ENCODE peak calls at places on chromosomes 6 and 20, in nine cellular contexts. K is psoas muscle; B is HAP-1; T is CD8-positive, alpha-beta memory T cell; Q is Panc1; I is hepatocyte; X is mammary epithelial cell; F is cardiac muscle cell; H is neural progenitor cell. U is an unnamed sample. For H3K27me3 and H3K4me1, the result is how much of the 10 kb centered on the place peaks cover.

GRCh38 chr6:169829786-169830185 is 78.4 kb downstream of the ERMARD start:
- DNase-seq in K (no peak), B (no peak), T (no peak), Q (no peak), I (no peak), X (no peak), F (no peak), H (no peak), U (peak)

GRCh38 chr6:113694278-113695077 is 162.7 kb upstream of the MARCKS start:
- DNase-seq in K (no peak), B (no peak), T (no peak), Q (peak), I (no peak), X (peak), F (peak), H (no peak), U (no peak)

GRCh38 chr6:16296061-16296670 is 57.8 kb downstream of the GMPR start:
- DNase-seq in K (no peak), B (no peak), T (no peak), Q (no peak), I (no peak), X (no peak), F (no peak), H (no peak), U (no peak)

GRCh38 chr6:143569035-143569434 is 57.5 kb upstream of the FUCA2 start:
- DNase-seq in K (no peak), B (no peak), T (peak), Q (no peak), I (no peak), X (peak), F (peak), H (no peak), U (no peak)

GRCh38 chr20:1377341-1377871 is 15.4 kb downstream of the FKBP1A start:
- DNase-seq in K (no peak), B (no peak), T (no peak), Q (no peak), I (no peak), X (peak), F (no peak), H (no peak), U (no peak)

GRCh38 chr20:3042621-3043020 is 801 bp upstream of the GNRH2 start:
- DNase-seq in K (peak), B (no peak), T (no peak), Q (no peak), I (no peak), X (no peak), F (no peak), H (no peak), U (no peak)

GRCh38 chr20:64247312-64247627 is 8.3 kb upstream of the PCMTD2 start:
- DNase-seq in K (no peak), B (no peak), T (no peak), Q (no peak), I (no peak), X (no peak), F (no peak), H (no peak), U (no peak)

GRCh38 chr20:24977336-24977735 is 15.2 kb downstream of the APMAP start:
- DNase-seq in K (no peak), B (no peak), T (no peak), Q (no peak), I (no peak), X (no peak), F (no peak), H (no peak), U (no peak)

GRCh38 chr6:93407186-93407585 is 12.2 kb downstream of the EPHA7 start:
- DNase-seq in K (no peak), B (no peak), T (no peak), Q (no peak), I (peak), X (no peak), F (peak), H (no peak), U (no peak)

GRCh38 chr6:70166088-70166958 is 136.6 kb downstream of the COL9A1 start:
- DNase-seq in K (peak), B (peak), T (no peak), Q (peak), I (peak), X (peak), F (peak), H (peak), U (no peak)

GRCh38 chr6:30885999-30886896 is 1.9 kb downstream of the DDR1 start:
- DNase-seq in K (peak), B (peak), T (no peak), Q (no peak), I (peak), X (peak), F (peak), H (peak), U (peak)

GRCh38 chr20:18225652-18226051 is 62.7 kb upstream of the ZNF133 start:
- DNase-seq in K (no peak), B (no peak), T (no peak), Q (no peak), I (no peak), X (peak), F (peak), H (no peak), U (no peak)

GRCh38 chr20:17227199-17227535 is 327 bp downstream of the PCSK2 start:
- DNase-seq in K (no peak), B (no peak), T (no peak), Q (no peak), I (peak), X (no peak), F (no peak), H (no peak), U (no peak)

GRCh38 chr6:130547723-130548122 is 181.9 kb downstream of the TMEM200A start:
- DNase-seq in K (no peak), B (no peak), T (no peak), Q (no peak), I (no peak), X (no peak), F (no peak), H (peak), U (no peak)

GRCh38 chr20:53839423-53840176 is 230.8 kb downstream of the BCAS1 start:
- DNase-seq in K (no peak), B (no peak), T (peak), Q (no peak), I (no peak), X (no peak), F (no peak), H (no peak), U (no peak)

GRCh38 chr6:138654715-138655634 is 118.6 kb upstream of the CCDC28A start:
- DNase-seq in K (no peak), B (peak), T (no peak), Q (no peak), I (no peak), X (peak), F (peak), H (no peak), U (no peak)

GRCh38 chr6:109059591-109060021 is 35.0 kb downstream of the SESN1 start:
- DNase-seq in K (no peak), B (no peak), T (peak), Q (no peak), I (no peak), X (peak), F (peak), H (no peak), U (no peak)

GRCh38 chr20:14986026-14986655 is 648.7 kb upstream of the FLRT3 start:
- DNase-seq in K (no peak), B (no peak), T (no peak), Q (no peak), I (peak), X (peak), F (peak), H (no peak), U (no peak)

GRCh38 chr6:82144852-82145332 is 102.7 kb downstream of the IBTK start:
- DNase-seq in K (peak), B (no peak), T (no peak), Q (peak), I (peak), X (peak), F (peak), H (peak), U (no peak)

GRCh38 chr6:114747995-114748625 is 405.3 kb upstream of the HS3ST5 start:
- DNase-seq in K (no peak), B (peak), T (no peak), Q (peak), I (peak), X (peak), F (peak), H (peak), U (no peak)

GRCh38 chr6:146950351-146950835 is 253.8 kb upstream of the STXBP5 start:
- DNase-seq in K (no peak), B (no peak), T (no peak), Q (no peak), I (peak), X (no peak), F (peak), H (no peak), U (no peak)

GRCh38 chr6:35392111-35392702 is 49.8 kb downstream of the PPARD start:
- DNase-seq in K (no peak), B (no peak), T (no peak), Q (no peak), I (peak), X (peak), F (no peak), H (no peak), U (peak)

GRCh38 chr6:96436398-96436797 is 85.2 kb upstream of the UFL1 start:
- DNase-seq in K (no peak), B (no peak), T (no peak), Q (no peak), I (no peak), X (no peak), F (no peak), H (no peak), U (no peak)

GRCh38 chr6:165579151-165579550 is 83.9 kb downstream of the PDE10A start:
- DNase-seq in K (no peak), B (no peak), T (no peak), Q (no peak), I (no peak), X (no peak), F (no peak), H (no peak), U (no peak)

GRCh38 chr6:96789871-96790270 is 47.4 kb downstream of the GPR63 start:
- DNase-seq in K (no peak), B (no peak), T (no peak), Q (no peak), I (no peak), X (peak), F (no peak), H (no peak), U (no peak)

GRCh38 chr6:7545509-7546369 is 4.3 kb downstream of the DSP start:
- DNase-seq in K (no peak), B (no peak), T (no peak), Q (no peak), I (peak), X (peak), F (no peak), H (no peak), U (no peak)

GRCh38 chr6:34615574-34616229 is 59.6 kb upstream of the SPDEF start:
- DNase-seq in K (no peak), B (no peak), T (no peak), Q (no peak), I (no peak), X (no peak), F (no peak), H (no peak), U (no peak)

GRCh38 chr20:44117296-44118184 is 69.4 kb downstream of the JPH2 start:
- DNase-seq in K (no peak), B (no peak), T (no peak), Q (no peak), I (no peak), X (no peak), F (no peak), H (no peak), U (peak)

GRCh38 chr20:46011631-46012482 is 3.1 kb downstream of the MMP9 start:
- DNase-seq in K (peak), B (peak), T (no peak), Q (no peak), I (no peak), X (no peak), F (peak), H (peak), U (no peak)

GRCh38 chr6:2147737-2148448 is 97.5 kb downstream of the GMDS start:
- DNase-seq in K (no peak), B (no peak), T (no peak), Q (no peak), I (no peak), X (no peak), F (peak), H (no peak), U (no peak)

DNA sequence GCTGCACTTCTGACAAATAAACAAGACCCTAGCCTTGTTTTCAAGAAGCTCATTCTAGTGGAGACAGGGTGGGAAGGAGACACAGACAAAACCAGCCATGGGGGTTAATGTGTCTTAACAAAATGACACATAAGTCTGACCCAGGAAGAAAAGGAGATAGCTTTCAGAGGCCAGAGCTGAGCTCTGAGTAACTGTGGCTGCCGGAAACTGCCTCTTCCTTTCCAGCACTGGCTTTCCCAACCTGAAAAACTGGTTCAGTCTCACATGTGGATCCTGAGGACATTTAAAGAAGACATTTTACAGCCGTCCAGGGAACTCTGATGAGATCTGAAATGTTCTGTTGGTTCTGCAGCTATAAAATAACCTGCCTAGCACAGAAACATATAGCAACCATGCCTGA is 83.4 kb upstream of the PAX1 start:
- DNase-seq in K (no peak), B (no peak), T (no peak), Q (no peak), I (peak), X (peak), F (no peak), H (no peak), U (no peak)
- H3K27me3 ChIP-seq in K (under half), B (under half), T (under half), Q (under half), I (under half), X (under half), F (under half), H (half or more), U (under half)

GRCh38 chr6:159042003-159042823 is 2.6 kb downstream of the TAGAP start:
- DNase-seq in K (peak), B (peak), T (peak), Q (peak), I (peak), X (peak), F (peak), H (peak), U (peak)

GRCh38 chr6:159038914-159039884 is 5.6 kb downstream of the TAGAP start:
- DNase-seq in K (no peak), B (no peak), T (peak), Q (no peak), I (peak), X (peak), F (peak), H (no peak), U (no peak)

GRCh38 chr6:159037746-159038290 is 7.0 kb downstream of the TAGAP start:
- DNase-seq in K (no peak), B (no peak), T (no peak), Q (no peak), I (no peak), X (peak), F (no peak), H (no peak), U (peak)

GRCh38 chr6:159041181-159041580 is 3.6 kb downstream of the TAGAP start:
- DNase-seq in K (no peak), B (no peak), T (no peak), Q (no peak), I (no peak), X (no peak), F (no peak), H (no peak), U (no peak)

GRCh38 chr6:159039885-159040258 is 4.9 kb downstream of the TAGAP start:
- DNase-seq in K (no peak), B (no peak), T (no peak), Q (no peak), I (no peak), X (no peak), F (no peak), H (no peak), U (no peak)
- H3K4me1 ChIP-seq in K (under half), B (under half), T (half or more), Q (under half), I (under half), X (under half), F (under half), H (under half), U (under half)

GRCh38 chr20:62561182-62561581 is 81.1 kb upstream of the SLCO4A1 start:
- DNase-seq in K (no peak), B (no peak), T (no peak), Q (no peak), I (no peak), X (no peak), F (no peak), H (no peak), U (no peak)
- H3K27me3 ChIP-seq in K (under half), B (under half), T (under half), Q (under half), I (under half), X (under half), F (under half), H (under half), U (under half)

DNA sequence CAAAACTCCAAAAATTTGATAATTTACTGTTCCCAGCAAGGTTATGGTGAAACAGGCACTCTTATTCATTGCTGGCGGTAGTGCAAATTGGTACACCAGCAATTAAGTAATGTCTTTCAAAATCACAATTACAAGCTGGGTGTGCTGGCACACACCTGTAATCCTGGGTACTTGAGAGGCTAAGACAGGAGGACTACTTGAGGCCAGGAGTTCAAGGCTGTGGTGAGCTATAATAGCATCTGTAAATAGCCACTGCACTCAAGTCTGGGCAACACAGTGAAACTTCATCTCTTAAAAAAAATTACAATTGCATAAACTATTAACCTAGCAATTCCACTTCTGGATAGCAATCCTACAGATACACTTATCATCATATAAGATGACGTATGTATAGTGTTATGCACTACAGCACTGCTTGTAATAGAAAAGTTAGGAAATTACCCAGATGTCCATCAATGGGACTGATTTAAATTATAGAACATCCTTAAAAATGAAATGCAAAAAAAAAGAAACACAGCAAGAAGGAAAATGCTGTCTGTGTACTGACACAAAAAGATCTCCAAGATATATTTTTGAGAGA is 31.4 kb downstream of the NCOA6 start:
- DNase-seq in K (no peak), B (no peak), T (no peak), Q (no peak), I (no peak), X (no peak), F (no peak), H (no peak), U (no peak)
- H3K4me1 ChIP-seq in K (under half), B (under half), T (under half), Q (under half), I (under half), X (under half), F (under half), H (under half), U (under half)

GRCh38 chr6:111477481-111477938 is 5.5 kb downstream of the REV3L start:
- DNase-seq in K (no peak), B (no peak), T (no peak), Q (no peak), I (no peak), X (peak), F (no peak), H (no peak), U (no peak)

GRCh38 chr6:111481836-111482235 is 1.2 kb downstream of the REV3L start:
- DNase-seq in K (no peak), B (no peak), T (no peak), Q (no peak), I (no peak), X (peak), F (no peak), H (no peak), U (no peak)

GRCh38 chr6:111480988-111481830 is 1.8 kb downstream of the REV3L start:
- DNase-seq in K (no peak), B (no peak), T (no peak), Q (no peak), I (no peak), X (peak), F (no peak), H (no peak), U (no peak)

GRCh38 chr6:111478064-111478476 is 4.9 kb downstream of the REV3L start:
- DNase-seq in K (no peak), B (no peak), T (no peak), Q (no peak), I (no peak), X (peak), F (peak), H (no peak), U (no peak)

DNA sequence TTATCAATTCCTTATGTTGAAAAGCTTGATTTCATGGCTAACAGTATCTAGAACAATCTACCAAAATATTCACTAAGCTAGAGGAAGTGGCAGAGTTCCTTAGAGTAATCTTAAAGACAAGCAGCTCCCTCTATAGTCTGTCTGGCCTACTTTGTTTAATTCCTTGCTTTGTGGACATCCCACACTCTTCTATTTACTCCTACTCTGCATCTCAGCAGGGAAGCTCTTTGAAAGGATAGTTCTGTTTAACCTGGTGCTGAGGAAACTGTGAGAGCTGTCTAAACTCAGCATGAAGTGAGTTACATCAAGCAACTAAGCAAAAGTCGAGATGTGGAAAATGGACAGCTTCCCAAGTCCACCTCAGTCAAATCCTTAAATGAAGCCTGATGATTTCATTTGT is 4.3 kb downstream of the REV3L start:
- DNase-seq in K (no peak), B (peak), T (peak), Q (peak), I (peak), X (peak), F (peak), H (peak), U (no peak)
- H3K27me3 ChIP-seq in K (under half), B (under half), T (under half), Q (under half), I (under half), X (under half), F (under half), H (half or more), U (under half)

DNA sequence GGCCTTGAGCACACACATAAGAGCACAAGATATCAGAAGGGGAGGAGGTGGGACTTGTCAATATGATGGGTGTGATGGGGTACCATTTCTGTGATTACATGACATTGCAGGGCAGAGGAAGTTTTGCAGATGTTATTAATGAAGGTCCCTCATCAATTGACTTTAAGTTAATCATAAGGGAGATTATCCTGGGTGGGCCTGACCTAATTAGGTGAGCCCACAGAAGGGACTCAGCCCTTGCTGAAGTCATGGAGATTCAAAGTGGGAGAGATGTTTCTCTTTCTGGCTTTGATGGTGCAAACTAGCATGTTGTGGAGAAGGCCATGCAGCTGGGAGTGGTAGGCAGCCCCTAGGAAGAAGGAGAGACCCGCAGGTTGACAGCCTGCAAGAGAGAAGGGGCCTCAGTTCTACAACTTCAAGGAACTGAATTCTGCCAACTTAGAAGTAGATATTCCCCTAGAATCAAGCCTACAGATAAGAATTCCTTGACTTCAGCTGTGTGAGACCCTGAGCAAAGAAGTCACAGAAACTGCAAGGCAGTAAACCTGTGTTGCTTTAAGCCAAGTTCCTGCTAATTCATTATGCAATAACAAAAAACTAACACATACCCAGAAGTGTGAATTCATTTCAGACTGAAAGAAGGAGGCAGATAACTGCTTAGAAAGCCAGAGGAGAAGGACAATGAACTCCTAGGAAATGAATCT is 131.3 kb downstream of the LRFN2 start:
- DNase-seq in K (no peak), B (no peak), T (no peak), Q (no peak), I (no peak), X (no peak), F (no peak), H (no peak), U (no peak)
- H3K4me1 ChIP-seq in K (under half), B (under half), T (under half), Q (under half), I (under half), X (under half), F (under half), H (under half), U (under half)

DNA sequence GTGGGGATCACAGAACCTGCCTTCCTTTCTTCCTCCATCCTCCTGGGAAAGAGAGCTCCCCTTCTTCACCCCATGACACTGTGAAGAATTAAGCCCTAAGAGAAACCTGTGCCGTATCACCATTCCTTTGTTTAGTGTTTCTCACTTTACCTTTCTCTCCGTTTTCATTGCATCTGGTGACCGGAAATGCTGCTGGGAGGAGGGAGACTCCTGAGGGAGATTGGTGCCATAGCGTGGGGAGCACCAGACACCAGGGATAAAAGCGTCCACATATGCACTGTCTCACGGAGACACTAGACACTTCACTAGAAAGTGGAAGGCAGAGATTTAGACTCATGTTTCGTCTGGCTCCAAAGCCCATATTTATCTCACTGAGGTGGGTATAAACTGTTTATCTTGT is 15.5 kb upstream of the ULBP3 start:
- DNase-seq in K (no peak), B (no peak), T (no peak), Q (no peak), I (no peak), X (no peak), F (no peak), H (no peak), U (no peak)
- H3K27me3 ChIP-seq in K (under half), B (under half), T (under half), Q (under half), I (under half), X (under half), F (under half), H (under half), U (under half)

U was measured in vagina.